ENCODE peak calls at places on chromosome 10, in eight cellular contexts. V is T-helper 22 cell; S is choroid plexus epithelial cell; D is CD8-positive, alpha-beta memory T cell; E is CD4-positive, alpha-beta T cell; H is LHCN-M2; B is COR-L47; R is GM23338. O is an unnamed sample.

GRCh38 chr10:71131096-71131495 is 81.3 kb upstream of the UNC5B start:
- DNase-seq in H (no peak), S (no peak), R (no peak), V (no peak), E (no peak), B (no peak), D (no peak), O (no peak)

GRCh38 chr10:107502263-107502979 is 337.9 kb upstream of the SORCS1 start:
- DNase-seq in S (no peak), E (no peak), B (no peak), H (no peak), V (no peak), R (no peak), D (no peak), O (no peak)

GRCh38 chr10:43225004-43225786 is 41.7 kb downstream of the RASGEF1A start:
- DNase-seq in S (no peak), R (no peak), H (no peak), B (no peak), E (no peak), V (no peak), D (no peak), O (no peak)

GRCh38 chr10:14481752-14482151 is 151.0 kb upstream of the FRMD4A start:
- DNase-seq in D (no peak), V (no peak), E (no peak), R (no peak), B (no peak), S (peak), H (no peak), O (no peak)

GRCh38 chr10:94125856-94126255 is 132.1 kb downstream of the PLCE1 start:
- DNase-seq in V (no peak), H (peak), B (no peak), R (no peak), S (peak), E (no peak), D (no peak), O (no peak)

GRCh38 chr10:101725296-101725695 is 30.3 kb upstream of the FBXW4 start:
- DNase-seq in R (no peak), B (no peak), V (no peak), H (no peak), E (no peak), S (no peak), D (no peak), O (no peak)

GRCh38 chr10:31000867-31001266 is 30.8 kb downstream of the ZNF438 start:
- DNase-seq in B (no peak), S (peak), D (no peak), V (no peak), H (no peak), R (no peak), E (no peak), O (no peak)

GRCh38 chr10:75195035-75195763 is 15.4 kb upstream of the VDAC2 start:
- DNase-seq in B (no peak), H (no peak), D (no peak), E (no peak), V (no peak), R (no peak), S (peak), O (no peak)

GRCh38 chr10:125977206-125977605 is 80.8 kb downstream of the FANK1 start:
- DNase-seq in S (no peak), R (peak), D (no peak), B (no peak), V (no peak), H (no peak), E (no peak), O (no peak)

GRCh38 chr10:58981051-58981450 is 195.4 kb upstream of the PHYHIPL start:
- DNase-seq in E (no peak), V (no peak), D (no peak), S (no peak), B (peak), R (no peak), H (no peak), O (no peak)

GRCh38 chr10:58180633-58181032 is 87.1 kb downstream of the IPMK start:
- DNase-seq in E (no peak), D (no peak), R (no peak), V (no peak), S (peak), H (no peak), B (no peak), O (no peak)

GRCh38 chr10:110783509-110784103 is 88.1 kb upstream of the PDCD4 start:
- DNase-seq in H (no peak), V (peak), S (no peak), R (no peak), E (peak), B (no peak), D (peak), O (no peak)

GRCh38 chr10:6056411-6057135 is 5.6 kb downstream of the IL2RA start:
- DNase-seq in D (no peak), E (no peak), H (no peak), V (no peak), R (no peak), S (no peak), B (no peak), O (no peak)

GRCh38 chr10:101066146-101066889 is 4.5 kb downstream of the KAZALD1 start:
- DNase-seq in S (peak), H (peak), V (no peak), E (peak), R (peak), D (no peak), B (peak), O (peak)

GRCh38 chr10:90167174-90168064 is 466.0 kb downstream of the KIF20B start:
- DNase-seq in E (no peak), D (no peak), R (no peak), B (no peak), H (no peak), V (no peak), S (peak), O (no peak)

GRCh38 chr10:24971374-24971773 is 19.0 kb upstream of the PRTFDC1 start:
- DNase-seq in V (no peak), D (no peak), S (no peak), B (no peak), E (no peak), H (no peak), R (no peak), O (no peak)

GRCh38 chr10:71582019-71582418 is 137.6 kb downstream of the C10orf105 start:
- DNase-seq in S (peak), E (no peak), H (peak), B (no peak), V (no peak), D (no peak), R (peak), O (no peak)

GRCh38 chr10:86286591-86287421 is 79.8 kb downstream of the GRID1 start:
- DNase-seq in D (no peak), S (no peak), B (no peak), V (no peak), R (no peak), H (no peak), E (no peak), O (peak)